ENCODE peak calls at places on chromosomes 7 and 10, in seven cellular contexts. One of them, this sample, is unnamed.

GRCh38 chr10:116756277-116756676 is 13.9 kb upstream of the HSPA12A start:
- DNase-seq in HL-60: no peak
- DNase-seq in body of pancreas: peak; percentile 32
- DNase-seq in omental fat pad: no peak
- DNase-seq in thyroid gland: peak; percentile 75
- DNase-seq in fibroblast of the aortic adventitia: peak; percentile 61
- DNase-seq in lower leg skin: no peak
- DNase-seq in this sample: no peak

GRCh38 chr7:95472521-95473160 is 13.1 kb upstream of the ASB4 start:
- DNase-seq in HL-60: no peak
- DNase-seq in fibroblast of the aortic adventitia: peak; percentile 40
- DNase-seq in omental fat pad: no peak
- DNase-seq in lower leg skin: no peak
- DNase-seq in body of pancreas: no peak
- DNase-seq in thyroid gland: peak; percentile 14
- DNase-seq in this sample: no peak

GRCh38 chr10:92419740-92420553 is 129.0 kb downstream of the MARCHF5 start:
- DNase-seq in body of pancreas: peak; percentile 48
- DNase-seq in fibroblast of the aortic adventitia: peak; percentile 30
- DNase-seq in thyroid gland: peak; percentile 44
- DNase-seq in lower leg skin: no peak
- DNase-seq in omental fat pad: no peak
- DNase-seq in HL-60: no peak
- DNase-seq in this sample: peak; percentile 52

GRCh38 chr7:46557295-46557711 is 636.2 kb upstream of the IGFBP3 start:
- DNase-seq in omental fat pad: no peak
- DNase-seq in HL-60: no peak
- DNase-seq in lower leg skin: no peak
- DNase-seq in thyroid gland: peak; percentile 51
- DNase-seq in body of pancreas: peak; percentile 18
- DNase-seq in fibroblast of the aortic adventitia: no peak
- DNase-seq in this sample: no peak

GRCh38 chr7:155669717-155670505 is 25.4 kb downstream of the RBM33 start:
- DNase-seq in fibroblast of the aortic adventitia: peak; percentile 53
- DNase-seq in thyroid gland: peak; percentile 54
- DNase-seq in omental fat pad: no peak
- DNase-seq in HL-60: no peak
- DNase-seq in lower leg skin: no peak
- DNase-seq in body of pancreas: no peak
- DNase-seq in this sample: no peak

GRCh38 chr10:85170026-85170425 is 841.6 kb downstream of the CCSER2 start:
- DNase-seq in fibroblast of the aortic adventitia: no peak
- DNase-seq in HL-60: no peak
- DNase-seq in body of pancreas: no peak
- DNase-seq in thyroid gland: peak; percentile 11
- DNase-seq in lower leg skin: no peak
- DNase-seq in omental fat pad: no peak
- DNase-seq in this sample: no peak

GRCh38 chr7:35718047-35718446 is 23.1 kb upstream of the HERPUD2 start:
- DNase-seq in lower leg skin: no peak
- DNase-seq in thyroid gland: no peak
- DNase-seq in fibroblast of the aortic adventitia: no peak
- DNase-seq in HL-60: no peak
- DNase-seq in omental fat pad: no peak
- DNase-seq in body of pancreas: no peak
- DNase-seq in this sample: no peak

GRCh38 chr7:30212720-30213119 is 71.7 kb upstream of the ZNRF2 start:
- DNase-seq in thyroid gland: no peak
- DNase-seq in body of pancreas: no peak
- DNase-seq in lower leg skin: no peak
- DNase-seq in omental fat pad: no peak
- DNase-seq in fibroblast of the aortic adventitia: no peak
- DNase-seq in HL-60: no peak
- DNase-seq in this sample: no peak

GRCh38 chr7:33043875-33044718 is 18.5 kb downstream of the NT5C3A start:
- DNase-seq in fibroblast of the aortic adventitia: no peak
- DNase-seq in lower leg skin: no peak
- DNase-seq in HL-60: no peak
- DNase-seq in thyroid gland: no peak
- DNase-seq in body of pancreas: peak; percentile 48
- DNase-seq in omental fat pad: no peak
- DNase-seq in this sample: no peak

GRCh38 chr10:12061124-12061523 is 7.6 kb upstream of the DHTKD1 start:
- DNase-seq in HL-60: no peak
- DNase-seq in fibroblast of the aortic adventitia: no peak
- DNase-seq in body of pancreas: no peak
- DNase-seq in lower leg skin: no peak
- DNase-seq in omental fat pad: no peak
- DNase-seq in thyroid gland: no peak
- DNase-seq in this sample: no peak

GRCh38 chr7:1939434-1940401 is 269.6 kb downstream of the ELFN1 start:
- DNase-seq in body of pancreas: no peak
- DNase-seq in HL-60: peak; percentile 28
- DNase-seq in thyroid gland: no peak
- DNase-seq in omental fat pad: no peak
- DNase-seq in lower leg skin: no peak
- DNase-seq in fibroblast of the aortic adventitia: no peak
- DNase-seq in this sample: no peak

GRCh38 chr10:84118395-84119006 is 20.8 kb upstream of the GHITM start:
- DNase-seq in HL-60: no peak
- DNase-seq in lower leg skin: no peak
- DNase-seq in body of pancreas: no peak
- DNase-seq in omental fat pad: no peak
- DNase-seq in fibroblast of the aortic adventitia: no peak
- DNase-seq in thyroid gland: no peak
- DNase-seq in this sample: no peak

GRCh38 chr10:90286941-90287340 is 570.9 kb downstream of the HTR7 start:
- DNase-seq in HL-60: no peak
- DNase-seq in fibroblast of the aortic adventitia: no peak
- DNase-seq in lower leg skin: no peak
- DNase-seq in omental fat pad: no peak
- DNase-seq in thyroid gland: no peak
- DNase-seq in body of pancreas: no peak
- DNase-seq in this sample: no peak

GRCh38 chr10:28236641-28237040 is 66.2 kb downstream of the MPP7 start:
- DNase-seq in omental fat pad: no peak
- DNase-seq in body of pancreas: no peak
- DNase-seq in HL-60: no peak
- DNase-seq in lower leg skin: no peak
- DNase-seq in thyroid gland: no peak
- DNase-seq in fibroblast of the aortic adventitia: no peak
- DNase-seq in this sample: no peak

GRCh38 chr7:19377611-19378339 is 232.6 kb upstream of the FERD3L start:
- DNase-seq in lower leg skin: no peak
- DNase-seq in fibroblast of the aortic adventitia: peak; percentile 64
- DNase-seq in HL-60: no peak
- DNase-seq in omental fat pad: no peak
- DNase-seq in body of pancreas: no peak
- DNase-seq in thyroid gland: no peak
- DNase-seq in this sample: no peak

GRCh38 chr7:91866599-91867148 is 13.8 kb downstream of the MTERF1 start:
- DNase-seq in thyroid gland: no peak
- DNase-seq in fibroblast of the aortic adventitia: no peak
- DNase-seq in lower leg skin: no peak
- DNase-seq in omental fat pad: no peak
- DNase-seq in body of pancreas: no peak
- DNase-seq in HL-60: no peak
- DNase-seq in this sample: no peak
- TF ChIP-seq CTCF in thyroid gland: no peak
- TF ChIP-seq CTCF in fibroblast of the aortic adventitia: no peak
- TF ChIP-seq CTCF in lower leg skin: no peak
- TF ChIP-seq CTCF in omental fat pad: no peak
- TF ChIP-seq CTCF in body of pancreas: no peak
- TF ChIP-seq CTCF in HL-60: no peak
- TF ChIP-seq CTCF in this sample: no peak

GRCh38 chr10:60139290-60139689 is 232.9 kb upstream of the CCDC6 start:
- DNase-seq in thyroid gland: no peak
- DNase-seq in fibroblast of the aortic adventitia: no peak
- DNase-seq in omental fat pad: no peak
- DNase-seq in body of pancreas: no peak
- DNase-seq in lower leg skin: no peak
- DNase-seq in HL-60: no peak
- DNase-seq in this sample: no peak

GRCh38 chr10:60139798-60140566 is 233.6 kb upstream of the CCDC6 start:
- DNase-seq in omental fat pad: no peak
- DNase-seq in HL-60: no peak
- DNase-seq in body of pancreas: no peak
- DNase-seq in lower leg skin: no peak
- DNase-seq in fibroblast of the aortic adventitia: peak; percentile 61
- DNase-seq in thyroid gland: no peak
- DNase-seq in this sample: no peak

GRCh38 chr10:60142736-60143135 is 236.4 kb upstream of the CCDC6 start:
- DNase-seq in body of pancreas: no peak
- DNase-seq in HL-60: no peak
- DNase-seq in lower leg skin: no peak
- DNase-seq in fibroblast of the aortic adventitia: no peak
- DNase-seq in omental fat pad: no peak
- DNase-seq in thyroid gland: no peak
- DNase-seq in this sample: no peak

GRCh38 chr10:60141916-60142559 is 235.7 kb upstream of the CCDC6 start:
- DNase-seq in omental fat pad: no peak
- DNase-seq in HL-60: no peak
- DNase-seq in body of pancreas: no peak
- DNase-seq in thyroid gland: no peak
- DNase-seq in fibroblast of the aortic adventitia: no peak
- DNase-seq in lower leg skin: no peak
- DNase-seq in this sample: no peak

GRCh38 chr10:60140681-60141632 is 234.6 kb upstream of the CCDC6 start:
- DNase-seq in fibroblast of the aortic adventitia: peak; percentile 22
- DNase-seq in lower leg skin: no peak
- DNase-seq in omental fat pad: no peak
- DNase-seq in thyroid gland: no peak
- DNase-seq in HL-60: no peak
- DNase-seq in body of pancreas: no peak
- DNase-seq in this sample: no peak
- TF ChIP-seq CTCF in fibroblast of the aortic adventitia: no peak
- TF ChIP-seq CTCF in lower leg skin: no peak
- TF ChIP-seq CTCF in omental fat pad: no peak
- TF ChIP-seq CTCF in thyroid gland: no peak
- TF ChIP-seq CTCF in HL-60: no peak
- TF ChIP-seq CTCF in body of pancreas: no peak
- TF ChIP-seq CTCF in this sample: no peak

DNA sequence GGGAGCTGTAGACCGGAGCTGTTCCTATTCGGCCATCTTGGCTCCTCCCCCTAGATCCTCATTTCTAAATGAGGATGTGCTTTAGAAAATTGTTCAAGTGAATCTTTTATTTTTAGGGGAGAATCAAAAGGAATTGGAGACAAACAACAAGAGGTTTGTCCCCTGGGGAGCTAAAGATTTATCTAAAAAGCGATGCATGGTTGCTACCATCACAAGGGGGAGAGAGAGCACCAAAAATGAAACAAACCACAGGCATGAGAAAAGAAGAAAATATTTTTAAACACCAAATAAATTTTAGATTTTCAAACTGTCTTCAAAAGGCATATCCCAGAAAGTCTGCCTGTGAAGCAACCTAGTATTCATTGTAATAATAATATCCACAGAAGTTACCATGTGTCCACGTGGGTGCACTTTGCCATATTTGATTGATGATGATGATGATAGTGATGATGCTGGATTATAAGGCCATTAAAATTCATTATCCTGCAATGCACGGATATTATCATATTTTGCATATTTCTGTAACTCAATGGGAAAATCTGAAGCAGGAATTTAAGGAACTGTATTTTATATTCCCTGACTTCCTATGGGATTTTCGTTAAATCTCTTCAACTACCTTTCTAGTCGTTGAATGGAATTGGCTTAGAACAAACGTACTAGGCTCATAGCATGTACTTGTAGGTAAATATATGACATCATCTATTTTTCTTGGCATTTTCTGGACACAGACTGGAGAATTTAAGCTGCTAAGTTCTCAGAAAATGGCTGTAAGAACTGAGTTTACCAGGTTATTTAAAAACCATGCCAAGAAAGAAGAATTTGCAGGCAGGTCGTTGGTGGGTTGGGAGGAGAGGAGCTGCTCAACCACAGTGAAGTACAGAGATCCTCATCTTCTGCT is 171.6 kb downstream of the WDR37 start:
- DNase-seq in body of pancreas: no peak
- DNase-seq in fibroblast of the aortic adventitia: no peak
- DNase-seq in thyroid gland: no peak
- DNase-seq in lower leg skin: no peak
- DNase-seq in omental fat pad: no peak
- DNase-seq in HL-60: no peak
- DNase-seq in this sample: no peak
- TF ChIP-seq CTCF in body of pancreas: no peak
- TF ChIP-seq CTCF in fibroblast of the aortic adventitia: no peak
- TF ChIP-seq CTCF in thyroid gland: no peak
- TF ChIP-seq CTCF in lower leg skin: no peak
- TF ChIP-seq CTCF in omental fat pad: no peak
- TF ChIP-seq CTCF in HL-60: no peak
- TF ChIP-seq CTCF in this sample: no peak

GRCh38 chr7:44348300-44348699 is 22.9 kb upstream of the CAMK2B start:
- DNase-seq in fibroblast of the aortic adventitia: peak; percentile 42
- DNase-seq in body of pancreas: no peak
- DNase-seq in HL-60: peak; percentile 23
- DNase-seq in omental fat pad: no peak
- DNase-seq in thyroid gland: no peak
- DNase-seq in lower leg skin: no peak
- DNase-seq in this sample: no peak
- TF ChIP-seq CTCF in fibroblast of the aortic adventitia: peak; percentile 48
- TF ChIP-seq CTCF in body of pancreas: no peak
- TF ChIP-seq CTCF in HL-60: no peak
- TF ChIP-seq CTCF in omental fat pad: no peak
- TF ChIP-seq CTCF in thyroid gland: no peak
- TF ChIP-seq CTCF in lower leg skin: no peak
- TF ChIP-seq CTCF in this sample: no peak

GRCh38 chr7:148084138-148084537 is 506.4 kb upstream of the C7orf33 start:
- DNase-seq in lower leg skin: no peak
- DNase-seq in body of pancreas: peak; percentile 57
- DNase-seq in HL-60: peak; percentile 45
- DNase-seq in omental fat pad: no peak
- DNase-seq in fibroblast of the aortic adventitia: peak; percentile 29
- DNase-seq in thyroid gland: peak; percentile 86
- DNase-seq in this sample: peak; percentile 52
- TF ChIP-seq CTCF in lower leg skin: no peak
- TF ChIP-seq CTCF in body of pancreas: peak; percentile 66
- TF ChIP-seq CTCF in HL-60: peak; percentile 42
- TF ChIP-seq CTCF in omental fat pad: no peak
- TF ChIP-seq CTCF in fibroblast of the aortic adventitia: peak; percentile 15
- TF ChIP-seq CTCF in thyroid gland: peak; percentile 79
- TF ChIP-seq CTCF in this sample: peak; percentile 39